ENCODE peak calls at places on chromosomes 5 and 9, in seven cellular contexts. V is HCT116, S is HepG2, W is GM23338, M is SK-N-SH, R is A549, D is Panc1. O is an unnamed sample.

GRCh38 chr5:114417519-114417918 is 55.6 kb downstream of the KCNN2 start:
- DNase-seq in S (no peak), D (no peak), W (no peak), V (no peak), M (no peak), R (no peak), O (no peak)

GRCh38 chr5:139565411-139566305 is 4.5 kb downstream of the UBE2D2 start:
- DNase-seq in M (no peak), W (no peak), D (no peak), R (no peak), V (no peak), S (no peak), O (peak; percentile 43)

GRCh38 chr9:113609562-113610318 is 146.2 kb downstream of the RGS3 start:
- DNase-seq in R (no peak), W (peak; percentile 81), D (no peak), S (peak; percentile 97), V (no peak), M (peak; percentile 47), O (no peak)

GRCh38 chr5:14064841-14065240 is 78.3 kb upstream of the TRIO start:
- DNase-seq in R (no peak), S (no peak), M (no peak), V (no peak), D (no peak), W (no peak), O (no peak)

GRCh38 chr9:105425817-105426433 is 21.9 kb upstream of the FSD1L start:
- DNase-seq in R (peak; percentile 21), M (peak; percentile 52), W (peak; percentile 33), V (no peak), S (no peak), D (no peak), O (no peak)

GRCh38 chr9:80146466-80146865 is 574.7 kb downstream of the TLE4 start:
- DNase-seq in D (no peak), M (no peak), W (peak; percentile 67), R (peak; percentile 2), S (no peak), V (no peak), O (no peak)

GRCh38 chr5:16464664-16465543 is 696 bp downstream of the ZNF622 start:
- DNase-seq in V (no peak), W (peak; percentile 34), S (no peak), M (no peak), R (no peak), D (no peak), O (peak; percentile 42)

GRCh38 chr5:14056039-14056438 is 87.1 kb upstream of the TRIO start:
- DNase-seq in R (no peak), S (no peak), W (no peak), V (no peak), M (no peak), D (no peak), O (no peak)

GRCh38 chr9:115209601-115210306 is 91.8 kb upstream of the TNC start:
- DNase-seq in V (no peak), M (no peak), R (peak; percentile 22), S (no peak), D (no peak), W (no peak), O (no peak)

GRCh38 chr5:143533978-143534763 is 130.7 kb upstream of the NR3C1 start:
- DNase-seq in D (no peak), V (no peak), S (no peak), M (no peak), W (no peak), R (peak; percentile 31), O (no peak)

GRCh38 chr5:6633469-6634326 is 458 bp downstream of the SRD5A1 start:
- DNase-seq in R (peak; percentile 11), M (peak; percentile 70), S (no peak), W (peak; percentile 51), V (no peak), D (no peak), O (no peak)

GRCh38 chr9:24218656-24219055 is 327.0 kb downstream of the IZUMO3 start:
- DNase-seq in W (no peak), V (no peak), S (no peak), D (no peak), R (no peak), M (no peak), O (no peak)

GRCh38 chr5:158133369-158133768 is 274.4 kb upstream of the CLINT1 start:
- DNase-seq in S (no peak), D (no peak), R (no peak), W (no peak), M (no peak), V (no peak), O (no peak)

GRCh38 chr9:4097490-4097889 is 202.4 kb downstream of the GLIS3 start:
- DNase-seq in D (no peak), S (no peak), M (no peak), V (no peak), W (no peak), R (no peak), O (no peak)

GRCh38 chr5:56302027-56302426 is 68.9 kb upstream of the ANKRD55 start:
- DNase-seq in D (no peak), V (no peak), R (no peak), W (no peak), S (peak; percentile 17), M (no peak), O (no peak)

DNA sequence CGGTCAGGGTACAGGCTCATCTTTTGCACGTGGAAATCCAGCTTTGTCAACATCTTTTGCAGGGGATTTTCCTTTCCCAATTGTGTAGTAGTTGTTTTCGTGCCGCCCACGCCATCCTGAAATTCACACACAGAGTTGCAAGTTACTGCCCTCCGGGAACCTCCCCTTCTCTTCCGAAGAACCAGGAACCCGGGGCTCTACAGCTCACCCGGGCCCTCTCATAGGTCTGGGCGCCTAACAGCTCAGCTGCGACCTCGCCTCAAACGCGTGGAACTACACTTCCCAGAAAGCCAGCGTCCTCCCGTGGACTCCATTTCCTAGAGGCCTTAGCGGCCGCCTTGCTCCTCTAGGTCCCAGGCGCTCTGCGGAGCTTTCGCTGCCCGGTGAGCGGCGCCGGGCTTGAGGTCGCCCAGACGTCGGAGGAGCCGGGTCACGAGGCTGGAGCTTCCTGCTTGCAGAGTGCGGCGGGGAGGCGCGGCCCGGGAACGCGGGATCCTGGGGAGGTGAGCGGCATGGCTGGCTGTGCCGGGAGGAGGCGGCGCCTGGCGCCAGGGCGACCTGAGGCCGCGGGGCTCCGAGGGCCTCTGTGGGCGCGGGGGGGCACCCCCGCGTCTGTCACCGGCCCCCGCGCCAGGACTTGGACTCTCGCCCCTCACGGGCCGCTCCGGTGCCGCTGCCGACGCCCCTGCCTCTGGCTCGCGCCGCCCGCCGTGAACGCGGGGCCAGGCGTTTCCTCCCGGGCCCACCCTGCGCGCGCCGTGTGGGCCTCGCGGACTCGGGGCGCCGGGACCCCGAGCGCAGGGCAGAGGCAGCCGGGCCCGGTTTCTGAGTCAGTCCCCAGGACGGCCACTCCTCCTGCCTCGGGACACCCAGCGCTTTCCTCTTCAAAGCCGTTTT is at the start of gene ZNF354B:
- DNase-seq in M (peak; percentile 91), V (peak; percentile 86), D (peak; percentile 76), S (peak; percentile 90), R (peak; percentile 93), W (peak; percentile 98), O (peak; percentile 77)
- H3K4me3 ChIP-seq in M (peak within 1 kb of the TSS; percentile 73), V (peak within 1 kb of the TSS; percentile 57), D (peak within 1 kb of the TSS; percentile 50), S (peak within 1 kb of the TSS; percentile 74), R (peak within 1 kb of the TSS; percentile 92), W (peak within 1 kb of the TSS; percentile 67), O (peak within 1 kb of the TSS; percentile 53)

DNA sequence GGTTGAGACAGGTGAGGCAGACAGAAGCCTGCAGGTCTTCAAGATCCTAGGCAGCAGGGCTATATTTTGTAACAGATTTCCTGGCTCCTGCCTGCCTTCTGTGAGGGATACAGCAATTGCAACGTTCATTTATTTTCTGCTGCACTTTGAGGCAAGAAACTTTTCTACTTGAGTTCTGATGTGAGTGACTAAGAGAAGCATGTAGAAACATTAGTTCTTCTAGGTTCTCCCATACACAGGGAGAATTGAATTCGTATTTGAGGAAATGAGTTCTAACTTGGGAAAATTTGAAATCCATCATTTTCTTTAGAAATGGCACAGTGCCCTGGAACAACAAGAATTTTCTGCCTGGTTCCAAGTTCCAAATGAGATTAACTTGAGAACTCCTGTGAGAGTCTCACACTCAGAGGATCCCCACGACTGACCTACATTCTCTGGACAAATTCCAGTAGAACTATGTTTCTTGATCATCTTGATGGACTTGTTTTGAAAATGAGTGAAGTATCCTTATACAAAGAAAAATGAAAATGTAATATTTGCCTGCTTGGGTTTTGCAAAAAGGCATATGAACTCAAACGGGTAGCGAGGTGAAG is 15.0 kb downstream of the MAMDC2 start:
- DNase-seq in S (no peak), D (no peak), M (no peak), R (no peak), W (no peak), V (no peak), O (no peak)
- H3K27ac ChIP-seq in S (no peak overlapping the region), D (no peak overlapping the region), M (no peak overlapping the region), R (no peak overlapping the region), W (no peak overlapping the region), V (no peak overlapping the region), O (no peak overlapping the region)

GRCh38 chr5:122311400-122311887 is 593 bp upstream of the SNCAIP start:
- DNase-seq in W (peak; percentile 73), R (no peak), V (no peak), M (no peak), S (no peak), D (no peak), O (no peak)
- TF ChIP-seq REST in W (no peak), R (no peak), V (no peak), M (no peak), S (no peak), D (no peak), O (no peak)

GRCh38 chr5:66161356-66161755 is 17.3 kb downstream of the SREK1 start:
- DNase-seq in M (no peak), R (no peak), V (no peak), W (no peak), D (no peak), S (no peak), O (no peak)

GRCh38 chr5:66169534-66169933 is 25.4 kb downstream of the SREK1 start:
- DNase-seq in W (no peak), D (no peak), V (no peak), R (no peak), M (no peak), S (no peak), O (no peak)

GRCh38 chr5:66168226-66168625 is 24.1 kb downstream of the SREK1 start:
- DNase-seq in S (no peak), R (no peak), V (no peak), M (no peak), D (no peak), W (no peak), O (no peak)

GRCh38 chr5:66164044-66164790 is 20.1 kb downstream of the SREK1 start:
- DNase-seq in W (no peak), D (no peak), S (no peak), V (no peak), R (no peak), M (no peak), O (no peak)
- H3K4me3 ChIP-seq in W (no peak overlapping the region), D (no peak overlapping the region), S (no peak overlapping the region), V (no peak overlapping the region), R (no peak overlapping the region), M (no peak overlapping the region), O (no peak overlapping the region)